ENCODE peak calls at places on chromosomes 2 and 18, in eight cellular contexts. One of them, this sample, is unnamed.

GRCh38 chr2:169131587-169132512 is 62.5 kb downstream of the DHRS9 start:
- DNase-seq in Panc1: peak
- DNase-seq in K562: peak
- DNase-seq in A549: peak
- DNase-seq in GM23338: peak
- DNase-seq in HepG2: peak
- DNase-seq in HCT116: peak
- DNase-seq in GM12878: peak
- DNase-seq in this sample: peak

GRCh38 chr2:65064728-65065552 is 8.7 kb downstream of the CEP68 start:
- DNase-seq in Panc1: no peak
- DNase-seq in K562: peak
- DNase-seq in A549: peak
- DNase-seq in GM23338: peak
- DNase-seq in HepG2: peak
- DNase-seq in HCT116: no peak
- DNase-seq in GM12878: peak
- DNase-seq in this sample: no peak

GRCh38 chr2:238370482-238371372 is 50.4 kb downstream of the TRAF3IP1 start:
- DNase-seq in Panc1: peak
- DNase-seq in K562: peak
- DNase-seq in A549: peak
- DNase-seq in GM23338: peak
- DNase-seq in HepG2: peak
- DNase-seq in HCT116: peak
- DNase-seq in GM12878: no peak
- DNase-seq in this sample: peak

GRCh38 chr2:164314148-164314547 is 307.1 kb downstream of the GRB14 start:
- DNase-seq in Panc1: no peak
- DNase-seq in K562: no peak
- DNase-seq in A549: no peak
- DNase-seq in GM23338: no peak
- DNase-seq in HepG2: no peak
- DNase-seq in HCT116: no peak
- DNase-seq in GM12878: no peak
- DNase-seq in this sample: no peak

GRCh38 chr2:188884051-188884450 is 90.1 kb upstream of the COL3A1 start:
- DNase-seq in Panc1: no peak
- DNase-seq in K562: no peak
- DNase-seq in A549: no peak
- DNase-seq in GM23338: no peak
- DNase-seq in HepG2: no peak
- DNase-seq in HCT116: no peak
- DNase-seq in GM12878: no peak
- DNase-seq in this sample: no peak

GRCh38 chr18:13649397-13650252 is 76.7 kb downstream of the FAM210A start:
- DNase-seq in Panc1: no peak
- DNase-seq in K562: no peak
- DNase-seq in A549: no peak
- DNase-seq in GM23338: no peak
- DNase-seq in HepG2: peak
- DNase-seq in HCT116: no peak
- DNase-seq in GM12878: no peak
- DNase-seq in this sample: no peak

GRCh38 chr18:9009703-9010488 is 92.6 kb upstream of the NDUFV2 start:
- DNase-seq in Panc1: no peak
- DNase-seq in K562: no peak
- DNase-seq in A549: no peak
- DNase-seq in GM23338: no peak
- DNase-seq in HepG2: no peak
- DNase-seq in HCT116: no peak
- DNase-seq in GM12878: no peak
- DNase-seq in this sample: no peak

GRCh38 chr2:85978883-85979780 is 90.3 kb upstream of the ST3GAL5 start:
- DNase-seq in Panc1: no peak
- DNase-seq in K562: no peak
- DNase-seq in A549: no peak
- DNase-seq in GM23338: no peak
- DNase-seq in HepG2: no peak
- DNase-seq in HCT116: no peak
- DNase-seq in GM12878: no peak
- DNase-seq in this sample: no peak

GRCh38 chr2:83058683-83059082 is 1400.4 kb downstream of the SUCLG1 start:
- DNase-seq in Panc1: no peak
- DNase-seq in K562: no peak
- DNase-seq in A549: no peak
- DNase-seq in GM23338: no peak
- DNase-seq in HepG2: no peak
- DNase-seq in HCT116: no peak
- DNase-seq in GM12878: no peak
- DNase-seq in this sample: no peak

GRCh38 chr2:72153924-72154323 is 6.3 kb upstream of the CYP26B1 start:
- DNase-seq in Panc1: no peak
- DNase-seq in K562: no peak
- DNase-seq in A549: no peak
- DNase-seq in GM23338: no peak
- DNase-seq in HepG2: no peak
- DNase-seq in HCT116: no peak
- DNase-seq in GM12878: no peak
- DNase-seq in this sample: no peak

GRCh38 chr2:167381349-167381748 is 493.1 kb downstream of the XIRP2 start:
- DNase-seq in Panc1: no peak
- DNase-seq in K562: no peak
- DNase-seq in A549: no peak
- DNase-seq in GM23338: peak
- DNase-seq in HepG2: no peak
- DNase-seq in HCT116: no peak
- DNase-seq in GM12878: no peak
- DNase-seq in this sample: no peak

GRCh38 chr2:131123192-131123591 is 18.1 kb downstream of the PLEKHB2 start:
- DNase-seq in Panc1: no peak
- DNase-seq in K562: no peak
- DNase-seq in A549: no peak
- DNase-seq in GM23338: no peak
- DNase-seq in HepG2: no peak
- DNase-seq in HCT116: no peak
- DNase-seq in GM12878: no peak
- DNase-seq in this sample: no peak

GRCh38 chr2:109065335-109065734 is 63.7 kb upstream of the SH3RF3 start:
- DNase-seq in Panc1: no peak
- DNase-seq in K562: no peak
- DNase-seq in A549: no peak
- DNase-seq in GM23338: no peak
- DNase-seq in HepG2: no peak
- DNase-seq in HCT116: no peak
- DNase-seq in GM12878: no peak
- DNase-seq in this sample: no peak

GRCh38 chr2:213065583-213066444 is 85.6 kb downstream of the IKZF2 start:
- DNase-seq in Panc1: no peak
- DNase-seq in K562: no peak
- DNase-seq in A549: no peak
- DNase-seq in GM23338: peak
- DNase-seq in HepG2: no peak
- DNase-seq in HCT116: no peak
- DNase-seq in GM12878: no peak
- DNase-seq in this sample: peak

GRCh38 chr2:173653427-173653795 is 298.7 kb downstream of the CDCA7 start:
- DNase-seq in Panc1: no peak
- DNase-seq in K562: no peak
- DNase-seq in A549: no peak
- DNase-seq in GM23338: no peak
- DNase-seq in HepG2: no peak
- DNase-seq in HCT116: no peak
- DNase-seq in GM12878: no peak
- DNase-seq in this sample: no peak

GRCh38 chr2:98704499-98705332 is 26.2 kb downstream of the MGAT4A start:
- DNase-seq in Panc1: no peak
- DNase-seq in K562: no peak
- DNase-seq in A549: no peak
- DNase-seq in GM23338: no peak
- DNase-seq in HepG2: peak
- DNase-seq in HCT116: no peak
- DNase-seq in GM12878: no peak
- DNase-seq in this sample: no peak

GRCh38 chr18:45493830-45494229 is 121.4 kb upstream of the SLC14A2 start:
- DNase-seq in Panc1: no peak
- DNase-seq in K562: no peak
- DNase-seq in A549: no peak
- DNase-seq in GM23338: no peak
- DNase-seq in HepG2: no peak
- DNase-seq in HCT116: no peak
- DNase-seq in GM12878: no peak
- DNase-seq in this sample: no peak

GRCh38 chr2:97889156-97889555 is 106.6 kb downstream of the TMEM131 start:
- DNase-seq in Panc1: no peak
- DNase-seq in K562: no peak
- DNase-seq in A549: no peak
- DNase-seq in GM23338: no peak
- DNase-seq in HepG2: no peak
- DNase-seq in HCT116: no peak
- DNase-seq in GM12878: no peak
- DNase-seq in this sample: no peak

GRCh38 chr2:190678444-190679162 is 29.7 kb downstream of the NAB1 start:
- DNase-seq in Panc1: no peak
- DNase-seq in K562: no peak
- DNase-seq in A549: no peak
- DNase-seq in GM23338: peak
- DNase-seq in HepG2: no peak
- DNase-seq in HCT116: no peak
- DNase-seq in GM12878: peak
- DNase-seq in this sample: no peak

GRCh38 chr2:138956116-138956515 is 175.9 kb upstream of the NXPH2 start:
- DNase-seq in Panc1: no peak
- DNase-seq in K562: no peak
- DNase-seq in A549: no peak
- DNase-seq in GM23338: peak
- DNase-seq in HepG2: no peak
- DNase-seq in HCT116: no peak
- DNase-seq in GM12878: no peak
- DNase-seq in this sample: no peak

GRCh38 chr2:69933839-69934613 is 19.1 kb downstream of the MXD1 start:
- DNase-seq in Panc1: no peak
- DNase-seq in K562: peak
- DNase-seq in A549: peak
- DNase-seq in GM23338: no peak
- DNase-seq in HepG2: peak
- DNase-seq in HCT116: no peak
- DNase-seq in GM12878: no peak
- DNase-seq in this sample: no peak
- TF ChIP-seq REST in Panc1: no peak
- TF ChIP-seq REST in K562: no peak
- TF ChIP-seq REST in A549: no peak
- TF ChIP-seq REST in GM23338: no peak
- TF ChIP-seq REST in HepG2: no peak
- TF ChIP-seq REST in HCT116: no peak
- TF ChIP-seq REST in GM12878: no peak
- TF ChIP-seq REST in this sample: no peak

DNA sequence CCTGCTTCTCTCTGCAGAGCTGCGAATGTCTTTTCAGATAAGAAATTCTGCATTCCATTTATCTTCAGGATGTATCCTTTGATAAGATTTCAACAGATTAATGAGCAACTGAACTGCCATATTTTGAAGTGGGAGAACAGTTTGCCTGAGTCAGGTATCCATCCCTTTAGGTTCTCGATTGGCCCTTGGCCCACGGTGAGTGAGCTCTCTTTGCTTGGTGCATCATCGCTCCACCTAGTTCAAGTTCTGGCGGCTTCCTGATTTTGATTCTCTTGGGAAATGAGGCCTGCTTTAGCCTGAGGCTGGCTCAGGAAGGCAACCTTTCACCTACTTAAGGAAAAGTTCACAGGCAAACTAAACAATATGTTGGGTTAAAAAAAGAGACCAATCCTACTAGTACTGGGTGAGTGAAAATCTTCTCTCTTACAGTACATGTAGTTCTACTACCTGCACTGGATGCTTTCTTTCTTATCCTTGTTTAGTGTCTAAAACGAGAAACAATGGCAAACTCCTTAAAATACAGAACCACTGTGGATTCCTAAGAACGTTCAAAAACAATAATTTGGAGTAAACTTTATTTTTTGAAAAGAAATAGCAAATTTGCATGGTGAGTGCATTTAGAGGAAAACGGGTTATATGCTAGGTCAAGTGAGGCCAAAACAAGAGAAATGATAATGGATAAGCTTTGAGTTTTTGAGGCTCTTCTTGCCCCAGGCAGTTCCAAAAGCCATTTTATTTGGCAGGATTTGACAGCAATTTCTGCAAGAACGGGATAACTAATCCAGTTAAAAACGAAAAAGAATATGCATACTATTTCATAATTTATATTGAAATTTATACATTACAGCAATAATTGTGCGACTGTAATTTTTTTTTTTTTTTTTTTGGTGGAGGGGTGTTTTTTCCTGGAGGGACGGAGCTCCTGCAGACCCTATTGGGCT is 780 bp upstream of the ACSL3 start:
- DNase-seq in Panc1: no peak
- DNase-seq in K562: peak
- DNase-seq in A549: peak
- DNase-seq in GM23338: peak
- DNase-seq in HepG2: peak
- DNase-seq in HCT116: no peak
- DNase-seq in GM12878: no peak
- DNase-seq in this sample: peak
- TF ChIP-seq REST in Panc1: no peak
- TF ChIP-seq REST in K562: no peak
- TF ChIP-seq REST in A549: no peak
- TF ChIP-seq REST in GM23338: no peak
- TF ChIP-seq REST in HepG2: no peak
- TF ChIP-seq REST in HCT116: no peak
- TF ChIP-seq REST in GM12878: no peak
- TF ChIP-seq REST in this sample: no peak

DNA sequence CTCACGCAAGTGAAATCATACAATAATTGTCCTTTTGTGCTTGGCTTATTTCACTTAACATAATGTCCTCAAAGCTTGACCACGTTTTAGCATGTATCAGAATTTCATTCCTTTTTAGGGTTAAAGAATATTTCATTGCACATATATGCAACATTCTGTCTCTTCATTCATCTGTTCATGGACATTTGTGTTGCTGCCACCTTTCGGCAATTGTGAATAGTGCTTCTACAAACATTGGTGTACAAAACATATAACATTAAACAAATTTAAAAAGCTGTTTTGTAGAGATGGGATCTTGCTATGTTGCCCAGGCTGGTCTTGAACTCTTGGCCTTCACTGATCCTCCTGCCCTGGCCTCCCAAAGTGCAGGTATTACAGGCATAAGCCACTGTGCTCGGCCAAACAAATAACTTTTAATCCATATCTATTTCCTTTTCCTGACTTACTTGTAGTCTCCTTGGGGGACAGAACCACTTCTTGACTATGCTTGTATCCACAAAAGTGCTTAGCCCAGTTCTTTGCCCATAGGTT is 209.3 kb downstream of the SLC4A3 start:
- DNase-seq in Panc1: no peak
- DNase-seq in K562: peak
- DNase-seq in A549: peak
- DNase-seq in GM23338: no peak
- DNase-seq in HepG2: peak
- DNase-seq in HCT116: no peak
- DNase-seq in GM12878: no peak
- DNase-seq in this sample: no peak
- TF ChIP-seq REST in Panc1: no peak
- TF ChIP-seq REST in K562: no peak
- TF ChIP-seq REST in A549: no peak
- TF ChIP-seq REST in GM23338: no peak
- TF ChIP-seq REST in HepG2: no peak
- TF ChIP-seq REST in HCT116: no peak
- TF ChIP-seq REST in GM12878: no peak
- TF ChIP-seq REST in this sample: no peak

GRCh38 chr2:20382965-20383800 is 32.5 kb upstream of the PUM2 start:
- DNase-seq in Panc1: no peak
- DNase-seq in K562: no peak
- DNase-seq in A549: no peak
- DNase-seq in GM23338: no peak
- DNase-seq in HepG2: no peak
- DNase-seq in HCT116: no peak
- DNase-seq in GM12878: no peak
- DNase-seq in this sample: no peak
- TF ChIP-seq REST in Panc1: no peak
- TF ChIP-seq REST in K562: no peak
- TF ChIP-seq REST in A549: no peak
- TF ChIP-seq REST in GM23338: no peak
- TF ChIP-seq REST in HepG2: no peak
- TF ChIP-seq REST in HCT116: no peak
- TF ChIP-seq REST in GM12878: no peak
- TF ChIP-seq REST in this sample: no peak